ENCODE peak calls at places on chromosomes 13 and 19, in seven cellular contexts. L is PC-3; G is mammary epithelial cell; A is pancreas; T is aorta; F is psoas muscle; Q is CD4-positive, alpha-beta memory T cell. V is an unnamed sample.

GRCh38 chr13:110261166-110262081 is 45.5 kb downstream of the COL4A1 start:
- DNase-seq in L (no peak), G (peak; percentile 26), A (no peak), T (no peak), F (no peak), Q (no peak), V (no peak)

GRCh38 chr19:48635263-48635965 is 1.8 kb downstream of the DBP start:
- DNase-seq in L (peak; percentile 54), G (no peak), A (peak; percentile 75), T (peak; percentile 90), F (peak; percentile 80), Q (peak; percentile 70), V (peak; percentile 81)

GRCh38 chr19:16660763-16661479 is at the start of gene TMEM38A:
- DNase-seq in L (peak; percentile 45), G (peak; percentile 22), A (no peak), T (peak; percentile 80), F (peak; percentile 74), Q (peak; percentile 36), V (peak; percentile 70)

GRCh38 chr13:104043184-104043583 is 977.0 kb upstream of the SLC10A2 start:
- DNase-seq in L (peak; percentile 20), G (peak; percentile 13), A (no peak), T (no peak), F (no peak), Q (no peak), V (no peak)

GRCh38 chr19:21202865-21203494 is 61.1 kb downstream of the ZNF431 start:
- DNase-seq in L (peak; percentile 11), G (peak; percentile 38), A (no peak), T (no peak), F (no peak), Q (peak; percentile 32), V (no peak)

GRCh38 chr13:93963266-93964131 is 516.0 kb downstream of the DCT start:
- DNase-seq in L (peak; percentile 73), G (no peak), A (no peak), T (no peak), F (no peak), Q (no peak), V (no peak)

GRCh38 chr19:15304140-15304705 is 28.1 kb downstream of the BRD4 start:
- DNase-seq in L (peak; percentile 73), G (no peak), A (no peak), T (no peak), F (no peak), Q (no peak), V (no peak)

GRCh38 chr19:48718711-48719231 is 754 bp downstream of the MAMSTR start:
- DNase-seq in L (no peak), G (no peak), A (no peak), T (no peak), F (no peak), Q (no peak), V (peak; percentile 48)

GRCh38 chr13:70473912-70474311 is 365.7 kb upstream of the KLHL1 start:
- DNase-seq in L (no peak), G (no peak), A (no peak), T (no peak), F (no peak), Q (no peak), V (no peak)

GRCh38 chr13:30404207-30404606 is 18.1 kb upstream of the UBE2L5 start:
- DNase-seq in L (no peak), G (no peak), A (no peak), T (no peak), F (no peak), Q (no peak), V (no peak)

GRCh38 chr13:73075546-73075945 is 16.7 kb downstream of the KLF5 start:
- DNase-seq in L (no peak), G (no peak), A (no peak), T (no peak), F (no peak), Q (no peak), V (no peak)

GRCh38 chr13:52851153-52851962 is 2.9 kb upstream of the PCDH8 start:
- DNase-seq in L (no peak), G (no peak), A (peak; percentile 34), T (peak; percentile 79), F (peak; percentile 19), Q (no peak), V (peak; percentile 49)

GRCh38 chr19:3743486-3743885 is 18.0 kb downstream of the APBA3 start:
- DNase-seq in L (no peak), G (no peak), A (no peak), T (no peak), F (no peak), Q (no peak), V (no peak)

GRCh38 chr13:94534171-94534570 is 54.7 kb upstream of the DCT start:
- DNase-seq in L (no peak), G (no peak), A (no peak), T (no peak), F (no peak), Q (no peak), V (no peak)

GRCh38 chr13:75759531-75759930 is 123.4 kb downstream of the LMO7 start:
- DNase-seq in L (no peak), G (no peak), A (no peak), T (no peak), F (no peak), Q (no peak), V (no peak)

DNA sequence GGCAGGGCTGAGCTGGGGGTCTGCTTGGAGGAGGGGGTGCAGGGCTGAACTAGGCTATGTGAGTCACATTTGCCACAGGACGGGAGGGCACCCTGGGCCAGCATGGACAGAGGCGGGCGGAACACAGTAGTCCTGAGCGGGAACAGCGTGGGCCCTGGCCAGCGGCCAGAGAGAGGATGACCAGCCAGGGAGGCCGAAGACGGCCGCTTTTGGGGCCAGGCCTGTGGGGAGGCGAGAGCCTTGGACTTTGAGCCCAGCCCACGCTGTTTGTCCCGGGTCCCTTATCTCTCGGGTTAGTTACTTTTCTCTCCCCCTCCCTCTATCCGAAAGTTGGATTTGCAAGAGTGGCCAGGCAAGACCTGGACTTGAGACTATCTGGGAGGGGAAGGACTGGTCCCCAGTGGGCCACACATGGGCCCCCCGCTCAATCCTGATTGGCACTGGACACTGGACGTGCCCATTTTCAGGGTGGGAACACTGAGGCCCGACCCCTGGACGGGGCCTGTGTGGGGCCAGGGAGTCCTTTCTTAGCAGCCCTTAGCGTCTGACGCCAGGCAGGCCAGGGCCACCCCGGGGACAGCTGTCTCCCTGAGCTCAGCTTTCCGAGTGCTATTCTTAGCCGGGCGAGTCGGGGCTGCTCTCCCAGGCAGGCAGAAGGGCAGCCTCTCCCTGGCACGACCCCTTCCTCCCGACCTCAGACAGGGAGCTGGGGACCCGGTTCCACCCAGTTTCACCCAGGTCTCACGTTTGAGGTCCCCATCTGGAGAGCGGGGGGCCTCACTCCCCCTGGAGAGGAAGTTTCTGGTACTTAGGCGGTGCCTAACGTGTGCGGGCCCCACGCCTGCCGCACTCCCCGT is 833 bp downstream of the GAMT start:
- DNase-seq in L (no peak), G (no peak), A (peak; percentile 77), T (peak; percentile 89), F (peak; percentile 81), Q (no peak), V (peak; percentile 80)
- H3K4me1 ChIP-seq in L (no peaks in the 10 kb centered on the region), G (peaks cover 31% of the 10 kb centered on the region), A (peaks cover 3% of the 10 kb centered on the region), T (no peaks in the 10 kb centered on the region), F (peaks cover 17% of the 10 kb centered on the region), Q (peaks cover 24% of the 10 kb centered on the region), V (peaks cover 18% of the 10 kb centered on the region)

GRCh38 chr19:30431591-30431990 is 59.4 kb downstream of the ZNF536 start:
- DNase-seq in L (no peak), G (no peak), A (no peak), T (no peak), F (no peak), Q (no peak), V (no peak)
- H3K4me3 ChIP-seq in L (no peak overlapping the region), G (no peak overlapping the region), A (no peak overlapping the region), T (no peak overlapping the region), F (no peak overlapping the region), Q (no peak overlapping the region), V (no peak overlapping the region)

GRCh38 chr19:53333071-53333465 is 481 bp upstream of the ZNF845 start:
- DNase-seq in L (no peak), G (no peak), A (peak; percentile 36), T (peak; percentile 83), F (peak; percentile 29), Q (no peak), V (peak; percentile 29)
- H3K9me3 ChIP-seq in L (peaks cover 32% of the 10 kb centered on the region), G (peaks cover 33% of the 10 kb centered on the region), A (no peaks in the 10 kb centered on the region), T (peaks cover 2% of the 10 kb centered on the region), F (peaks cover 3% of the 10 kb centered on the region), Q (no peaks in the 10 kb centered on the region), V (peaks cover 11% of the 10 kb centered on the region)

DNA sequence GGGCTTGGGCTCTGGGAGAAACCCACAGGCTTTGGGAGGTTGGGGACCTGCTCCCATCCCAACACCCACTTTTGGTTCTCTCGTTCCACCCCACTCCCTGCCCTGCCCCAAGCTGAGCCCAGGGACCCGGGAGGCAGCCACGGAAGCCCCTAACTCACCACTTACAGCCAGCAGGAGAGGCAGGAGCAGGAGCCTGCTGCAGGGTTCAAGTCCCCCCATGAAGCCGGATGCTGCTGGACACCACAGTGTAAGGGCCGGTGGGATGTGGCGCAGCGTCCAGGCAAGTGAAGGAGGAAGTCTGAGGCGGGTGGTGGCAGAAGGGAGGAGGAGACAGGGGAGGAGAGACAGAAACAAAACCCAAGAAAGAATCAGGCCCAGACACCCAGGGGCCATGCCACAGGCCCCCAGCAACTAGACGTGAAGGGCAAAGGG is at the start of gene TYROBP:
- DNase-seq in L (no peak), G (no peak), A (peak; percentile 43), T (no peak), F (no peak), Q (no peak), V (peak; percentile 81)
- H3K4me1 ChIP-seq in L (peaks cover 4% of the 10 kb centered on the region), G (peaks cover 6% of the 10 kb centered on the region), A (no peaks in the 10 kb centered on the region), T (no peaks in the 10 kb centered on the region), F (no peaks in the 10 kb centered on the region), Q (peaks cover 29% of the 10 kb centered on the region), V (no peaks in the 10 kb centered on the region)

GRCh38 chr19:13684021-13684420 is 80.3 kb upstream of the MRI1 start:
- DNase-seq in L (no peak), G (no peak), A (no peak), T (no peak), F (no peak), Q (no peak), V (no peak)
- H3K4me3 ChIP-seq in L (no peak overlapping the region), G (no peak overlapping the region), A (no peak overlapping the region), T (no peak overlapping the region), F (no peak overlapping the region), Q (no peak overlapping the region), V (no peak overlapping the region)

GRCh38 chr19:37564624-37565369 is 29.8 kb downstream of the ZNF571 start:
- DNase-seq in L (no peak), G (no peak), A (no peak), T (no peak), F (no peak), Q (no peak), V (no peak)

GRCh38 chr19:37565370-37565669 is 29.3 kb downstream of the ZNF571 start:
- DNase-seq in L (no peak), G (no peak), A (no peak), T (no peak), F (no peak), Q (no peak), V (no peak)

GRCh38 chr19:37563518-37563917 is 31.1 kb downstream of the ZNF571 start:
- DNase-seq in L (no peak), G (no peak), A (no peak), T (no peak), F (no peak), Q (no peak), V (no peak)
- H3K9me3 ChIP-seq in L (peaks cover 31% of the 10 kb centered on the region), G (peaks cover 56% of the 10 kb centered on the region), A (peaks cover 21% of the 10 kb centered on the region), T (peaks cover 22% of the 10 kb centered on the region), F (peaks cover 9% of the 10 kb centered on the region), Q (peaks cover 10% of the 10 kb centered on the region), V (no peaks in the 10 kb centered on the region)

V was measured in heart left ventricle.